ENCODE peak calls at places on chromosomes 12 and 14, in six cellular contexts. K is lung, N is tibial artery, Z is transverse colon, S is HCT116, R is heart left ventricle. M is an unnamed sample. For H3K27me3, the result is how much of the 10 kb centered on the place peaks cover.

GRCh38 chr12:124655317-124656213 is 88.2 kb upstream of the NCOR2 start:
- DNase-seq in K (peak), N (peak), Z (peak), S (no peak), R (peak), M (peak)

GRCh38 chr14:79496701-79497100 is 714.6 kb downstream of the DIO2 start:
- DNase-seq in K (no peak), N (no peak), Z (no peak), S (no peak), R (no peak), M (no peak)

GRCh38 chr12:25014961-25015360 is 66.1 kb upstream of the BCAT1 start:
- DNase-seq in K (no peak), N (no peak), Z (no peak), S (no peak), R (no peak), M (no peak)

GRCh38 chr14:61102549-61103466 is 121.8 kb downstream of the SLC38A6 start:
- DNase-seq in K (no peak), N (no peak), Z (no peak), S (no peak), R (no peak), M (no peak)

GRCh38 chr12:42865282-42865681 is 275.7 kb upstream of the PRICKLE1 start:
- DNase-seq in K (no peak), N (no peak), Z (no peak), S (no peak), R (no peak), M (no peak)

GRCh38 chr14:90597961-90598360 is 201.1 kb downstream of the CALM1 start:
- DNase-seq in K (no peak), N (no peak), Z (no peak), S (no peak), R (no peak), M (no peak)

GRCh38 chr12:124750787-124751471 is 112.7 kb downstream of the SCARB1 start:
- DNase-seq in K (no peak), N (no peak), Z (no peak), S (no peak), R (no peak), M (no peak)

GRCh38 chr14:65010211-65010931 is 23.7 kb downstream of the FNTB start:
- DNase-seq in K (no peak), N (no peak), Z (no peak), S (no peak), R (no peak), M (no peak)

GRCh38 chr14:31441273-31442110 is 15.8 kb downstream of the DTD2 start:
- DNase-seq in K (no peak), N (no peak), Z (no peak), S (no peak), R (no peak), M (no peak)

GRCh38 chr12:131941116-131941986 is 8.4 kb upstream of the EP400 start:
- DNase-seq in K (no peak), N (peak), Z (no peak), S (no peak), R (no peak), M (peak)

GRCh38 chr12:50387487-50387886 is 8.9 kb downstream of the FAM186A start:
- DNase-seq in K (no peak), N (no peak), Z (no peak), S (no peak), R (no peak), M (no peak)

GRCh38 chr14:86296173-86296572 is 766.2 kb downstream of the FLRT2 start:
- DNase-seq in K (no peak), N (no peak), Z (no peak), S (no peak), R (no peak), M (no peak)

DNA sequence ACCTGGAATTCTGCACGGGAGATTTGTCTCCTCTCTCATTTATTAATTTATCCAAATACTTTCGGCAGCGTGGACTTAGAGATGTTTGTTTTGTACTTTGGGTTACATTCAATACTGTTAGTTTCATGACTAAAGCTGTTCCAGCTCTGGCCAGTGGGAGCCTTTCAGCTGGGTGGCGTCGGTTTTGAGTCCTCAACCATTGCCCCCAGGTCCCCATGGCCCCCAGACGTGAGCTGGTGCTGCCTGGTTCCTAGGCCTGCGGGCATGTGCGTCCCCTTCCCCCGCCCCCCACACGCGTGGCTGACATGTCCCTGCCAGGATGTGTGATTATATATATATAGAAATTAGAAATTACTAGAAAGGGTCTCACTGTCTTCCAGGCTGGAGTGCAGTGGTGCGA is 48.2 kb downstream of the KIF26A start:
- DNase-seq in K (no peak), N (no peak), Z (no peak), S (no peak), R (no peak), M (no peak)
- TF ChIP-seq CTCF in K (no peak), N (no peak), Z (no peak), S (peak), R (no peak), M (no peak)

GRCh38 chr12:4270016-4270669 is 3.4 kb upstream of the CCND2 start:
- DNase-seq in K (no peak), N (no peak), Z (peak), S (no peak), R (no peak), M (no peak)

GRCh38 chr12:4272014-4272975 is 1.3 kb upstream of the CCND2 start:
- DNase-seq in K (peak), N (peak), Z (peak), S (no peak), R (peak), M (peak)

GRCh38 chr12:4271433-4272013 is 2.0 kb upstream of the CCND2 start:
- DNase-seq in K (no peak), N (no peak), Z (no peak), S (no peak), R (no peak), M (peak)

GRCh38 chr12:4269279-4269991 is 4.1 kb upstream of the CCND2 start:
- DNase-seq in K (peak), N (peak), Z (peak), S (no peak), R (peak), M (peak)

DNA sequence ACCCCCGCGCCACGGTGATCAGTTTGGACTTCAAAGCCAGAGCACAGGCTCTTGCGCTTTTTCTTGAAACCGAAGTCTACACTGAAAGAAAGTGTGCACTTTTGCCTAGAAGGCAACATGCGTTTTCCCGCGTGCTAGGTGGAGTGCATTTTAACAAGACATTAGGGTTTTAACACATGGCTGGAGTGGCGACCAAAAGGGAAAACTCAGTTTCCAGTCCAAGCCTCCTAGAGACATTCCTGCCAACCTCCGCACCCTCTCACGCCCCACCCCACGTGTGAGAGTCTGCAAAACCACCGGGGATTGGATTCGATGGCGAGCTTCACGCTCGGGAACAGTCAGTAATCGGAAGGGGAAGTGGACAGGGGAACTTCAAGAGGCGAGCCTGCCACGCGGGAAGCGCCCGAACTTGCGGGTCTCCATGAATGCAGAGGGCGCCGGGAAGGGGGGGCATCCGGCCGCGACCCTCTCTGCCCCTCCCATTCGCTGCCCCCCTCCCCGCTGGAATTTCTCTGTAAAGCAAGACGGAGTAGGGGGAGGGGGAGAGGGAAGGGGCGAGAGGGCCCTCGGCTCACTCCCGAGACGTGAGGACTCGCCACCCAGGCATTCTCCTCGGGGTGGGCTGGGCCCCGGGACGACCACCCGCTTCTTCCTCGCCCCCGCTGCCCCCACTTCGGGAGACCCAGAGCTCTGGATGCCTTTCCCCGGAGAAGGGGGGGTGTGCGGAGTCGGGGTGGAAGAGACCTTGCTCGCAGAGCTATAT is 2.7 kb upstream of the CCND2 start:
- DNase-seq in K (peak), N (peak), Z (peak), S (no peak), R (peak), M (peak)
- H3K27me3 ChIP-seq in K (under half), N (under half), Z (under half), S (half or more), R (under half), M (under half)

DNA sequence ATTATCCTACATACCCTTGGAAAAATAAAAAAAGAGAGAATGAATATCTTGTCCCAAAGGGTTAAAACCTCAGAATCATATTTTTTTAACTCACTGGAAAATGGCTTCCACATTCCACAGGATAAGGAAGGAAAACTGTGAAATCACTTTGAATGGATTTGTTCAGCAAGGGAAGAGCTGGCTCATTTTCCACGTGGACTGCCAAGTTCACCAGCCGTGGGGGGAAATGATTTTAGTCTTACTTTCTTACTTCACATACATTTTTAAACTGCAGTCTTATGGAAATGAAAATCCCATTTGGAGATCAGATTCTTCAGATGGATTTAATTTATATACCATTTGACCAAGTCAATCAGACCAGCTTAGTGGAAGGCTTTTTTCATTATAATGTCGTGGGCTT is 29.9 kb upstream of the AEBP2 start:
- DNase-seq in K (no peak), N (no peak), Z (no peak), S (no peak), R (no peak), M (no peak)
- H3K27ac ChIP-seq in K (no peak), N (peak), Z (no peak), S (no peak), R (peak), M (no peak)

GRCh38 chr14:74551431-74551830 is 57.9 kb downstream of the ISCA2 start:
- DNase-seq in K (no peak), N (no peak), Z (no peak), S (no peak), R (no peak), M (no peak)

GRCh38 chr14:74548881-74549280 is 55.3 kb downstream of the ISCA2 start:
- DNase-seq in K (peak), N (peak), Z (no peak), S (no peak), R (peak), M (no peak)

GRCh38 chr14:74551001-74551400 is 57.4 kb downstream of the ISCA2 start:
- DNase-seq in K (no peak), N (no peak), Z (no peak), S (no peak), R (no peak), M (no peak)

GRCh38 chr14:74550071-74550470 is 56.5 kb downstream of the ISCA2 start:
- DNase-seq in K (no peak), N (no peak), Z (no peak), S (no peak), R (no peak), M (no peak)

GRCh38 chr14:74549588-74549987 is 56.0 kb downstream of the ISCA2 start:
- DNase-seq in K (no peak), N (no peak), Z (no peak), S (no peak), R (no peak), M (no peak)
- TF ChIP-seq CTCF in K (no peak), N (no peak), Z (no peak), S (peak), R (no peak), M (no peak)

GRCh38 chr14:72647782-72648181 is 246.1 kb downstream of the DPF3 start:
- DNase-seq in K (no peak), N (no peak), Z (no peak), S (no peak), R (no peak), M (no peak)
- H3K27me3 ChIP-seq in K (under half), N (under half), Z (under half), S (under half), R (under half), M (under half)

DNA sequence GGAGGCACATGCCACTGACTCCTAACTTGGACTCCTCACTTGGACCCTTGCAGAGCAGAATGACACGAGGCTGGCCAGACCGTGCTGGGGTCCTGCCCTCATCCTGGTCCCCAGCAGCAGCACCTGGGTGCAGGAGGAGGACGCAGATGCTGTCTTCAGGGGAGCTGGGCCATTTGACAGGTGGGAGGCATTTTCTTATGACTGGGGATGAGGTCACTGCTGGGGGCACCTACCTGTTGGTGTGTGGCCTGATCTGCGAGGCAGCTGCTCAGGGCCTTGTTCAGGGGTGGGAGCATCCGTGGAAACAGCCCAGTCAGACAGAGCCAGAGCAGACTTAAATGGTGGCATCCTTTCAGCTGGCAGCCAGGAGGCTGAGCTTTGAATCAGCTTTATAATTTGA is 57.3 kb downstream of the CACNA1C start:
- DNase-seq in K (no peak), N (peak), Z (no peak), S (no peak), R (no peak), M (no peak)
- H3K27ac ChIP-seq in K (no peak), N (peak), Z (peak), S (no peak), R (peak), M (no peak)

DNA sequence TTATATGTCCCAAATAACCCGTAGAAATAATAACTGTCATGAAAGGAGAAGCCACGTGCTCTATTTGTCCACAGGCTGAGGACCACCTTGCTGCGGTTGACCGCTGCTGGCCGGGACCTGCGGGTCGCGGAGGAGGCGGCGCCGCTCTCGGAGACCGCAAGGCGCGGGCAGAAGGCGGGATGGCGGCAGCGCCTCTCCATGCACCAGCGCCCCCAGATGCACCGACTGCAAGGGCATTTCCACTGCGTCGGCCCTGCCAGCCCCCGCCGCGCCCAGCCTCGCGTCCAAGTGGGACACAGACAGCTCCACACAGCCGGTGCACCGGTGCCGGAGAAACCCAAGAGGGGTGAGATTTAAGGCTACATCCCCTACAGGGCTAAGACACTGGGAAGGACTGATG is 21.0 kb downstream of the RPGRIP1 start:
- DNase-seq in K (no peak), N (no peak), Z (peak), S (no peak), R (peak), M (peak)
- TF ChIP-seq CTCF in K (no peak), N (no peak), Z (no peak), S (no peak), R (no peak), M (no peak)

M was measured in body of pancreas.